ENCODE peak calls at places on chromosomes 4 and X, in nine cellular contexts. H is cardiac muscle cell; K is fibroblast of lung; B is spleen; O is Panc1; A is K562; J is CD4-positive, CD25-positive, alpha-beta regulatory T cell; Q is endodermal cell; N is stomach. L is an unnamed sample.

GRCh38 chr4:107896158-107896645 is 35.1 kb upstream of the CYP2U1 start:
- DNase-seq in N (no peak), H (peak; percentile 90), A (no peak), B (no peak), J (no peak), Q (no peak), K (peak; percentile 85), O (peak; percentile 69), L (no peak)

GRCh38 chr4:35725131-35725530 is 519.2 kb downstream of the ARAP2 start:
- DNase-seq in K (no peak), B (no peak), Q (peak; percentile 49), A (no peak), J (no peak), O (no peak), H (no peak), N (no peak), L (no peak)

GRCh38 chr4:13615162-13615561 is 12.4 kb downstream of the BOD1L1 start:
- DNase-seq in N (no peak), A (no peak), Q (no peak), J (no peak), O (no peak), B (no peak), K (no peak), H (no peak), L (no peak)

GRCh38 chr4:176286728-176287127 is 17.7 kb upstream of the ASB5 start:
- DNase-seq in N (no peak), B (no peak), Q (no peak), J (no peak), K (peak; percentile 79), A (no peak), H (no peak), O (no peak), L (no peak)

GRCh38 chr4:10184501-10184938 is 67.9 kb upstream of the WDR1 start:
- DNase-seq in A (peak; percentile 54), J (no peak), N (no peak), Q (no peak), B (no peak), K (no peak), O (no peak), H (no peak), L (no peak)

GRCh38 chr4:162836773-162837172 is 329.9 kb downstream of the NAF1 start:
- DNase-seq in H (no peak), J (no peak), N (no peak), K (no peak), B (no peak), O (no peak), A (no peak), Q (no peak), L (no peak)

GRCh38 chr4:6763330-6763851 is 19.1 kb upstream of the KIAA0232 start:
- DNase-seq in H (no peak), A (peak; percentile 72), N (no peak), B (no peak), Q (peak; percentile 44), O (no peak), J (no peak), K (no peak), L (no peak)

GRCh38 chrX:120293015-120293414 is 18.2 kb downstream of the TMEM255A start:
- DNase-seq in J (no peak), B (no peak), O (no peak), H (no peak), A (no peak), K (no peak), Q (no peak), N (no peak), L (no peak)

GRCh38 chr4:158018831-158019230 is 154.0 kb downstream of the GASK1B start:
- DNase-seq in A (no peak), J (no peak), K (no peak), O (no peak), H (no peak), Q (no peak), N (no peak), B (no peak), L (no peak)

GRCh38 chr4:176377705-176378302 is 58.0 kb downstream of the SPCS3 start:
- DNase-seq in K (peak; percentile 51), J (no peak), N (no peak), B (no peak), H (peak; percentile 44), O (no peak), A (peak; percentile 3), Q (no peak), L (no peak)

GRCh38 chr4:111018231-111018630 is 395.4 kb upstream of the PITX2 start:
- DNase-seq in B (no peak), A (no peak), J (no peak), Q (no peak), H (no peak), K (no peak), O (no peak), N (no peak), L (no peak)

GRCh38 chr4:118337954-118338353 is 14.8 kb downstream of the PRSS12 start:
- DNase-seq in N (no peak), H (no peak), B (no peak), Q (no peak), O (no peak), K (no peak), J (no peak), A (no peak), L (no peak)

DNA sequence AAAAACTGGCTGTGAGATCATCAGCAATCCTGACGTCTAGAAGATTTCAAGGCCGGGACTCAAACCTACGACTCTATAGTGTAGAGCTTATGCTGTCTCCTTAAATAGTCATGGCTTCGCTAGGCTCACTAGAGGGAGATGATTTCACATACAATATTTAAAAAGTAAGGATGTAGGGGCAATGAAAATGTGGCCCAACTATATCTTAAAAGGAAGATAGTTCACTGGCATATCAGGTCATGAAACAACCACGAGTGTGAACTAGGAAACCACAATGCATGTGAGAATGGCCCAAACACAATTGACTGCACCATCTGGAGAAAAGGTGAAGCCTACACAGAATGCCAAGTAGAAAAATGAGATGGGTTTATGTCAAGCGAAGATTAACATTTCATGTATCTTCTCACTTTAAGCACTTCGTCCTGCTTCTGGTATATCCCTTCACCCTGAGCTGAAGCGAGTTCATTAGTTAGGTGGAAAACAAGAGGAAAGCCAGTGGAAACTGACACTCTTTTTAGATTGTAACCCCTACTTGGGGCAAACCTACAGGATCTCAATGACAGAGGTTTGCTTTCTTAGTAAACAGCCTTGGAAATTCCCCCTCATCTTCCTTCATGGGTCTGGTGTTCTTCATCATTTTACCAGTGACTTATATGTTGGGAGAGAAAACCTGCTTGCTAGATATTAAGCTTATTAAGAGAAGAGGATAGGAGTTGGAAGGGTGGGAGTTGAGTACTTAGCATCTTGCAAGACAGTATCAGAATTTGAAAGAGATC is 17.4 kb downstream of the FAM9C start:
- DNase-seq in N (no peak), O (no peak), H (no peak), A (no peak), J (no peak), B (no peak), K (no peak), Q (no peak), L (no peak)
- H3K4me1 ChIP-seq in N (peaks cover 32% of the 10 kb centered on the region), O (peaks cover 7% of the 10 kb centered on the region), H (peaks cover 11% of the 10 kb centered on the region), A (no peaks in the 10 kb centered on the region), J (peaks cover 51% of the 10 kb centered on the region), B (peaks cover 66% of the 10 kb centered on the region), K (peaks cover 10% of the 10 kb centered on the region), Q (no peaks in the 10 kb centered on the region), L (peaks cover 86% of the 10 kb centered on the region)

DNA sequence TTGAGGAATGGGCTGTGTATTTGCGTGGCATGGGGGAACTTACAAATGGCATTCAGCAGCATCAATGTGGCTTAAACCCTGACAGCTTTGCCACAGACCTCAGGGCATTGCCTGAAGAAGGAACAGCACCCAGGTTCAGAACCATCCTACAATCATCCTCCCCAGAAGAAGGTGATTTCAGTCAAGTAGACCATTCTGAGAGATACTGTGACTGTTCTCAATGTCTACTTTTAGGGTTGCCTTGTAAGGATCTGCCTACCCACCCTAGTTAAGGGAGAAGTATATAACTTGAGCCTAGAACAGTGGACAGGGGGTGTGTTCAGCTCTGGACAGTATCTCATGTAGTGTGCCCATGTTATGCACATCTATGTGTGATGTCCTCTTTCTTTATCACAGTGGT is 1.6 kb upstream of the FGF5 start:
- DNase-seq in B (no peak), H (no peak), O (no peak), K (no peak), A (no peak), J (no peak), N (no peak), Q (no peak), L (no peak)
- H3K27me3 ChIP-seq in B (peaks cover 60% of the 10 kb centered on the region), H (peaks cover 76% of the 10 kb centered on the region), O (peaks cover 10% of the 10 kb centered on the region), K (no peaks in the 10 kb centered on the region), A (no peaks in the 10 kb centered on the region), J (peaks cover 51% of the 10 kb centered on the region), N (peaks cover 65% of the 10 kb centered on the region), Q (peaks cover 100% of the 10 kb centered on the region), L (peaks cover 11% of the 10 kb centered on the region)

GRCh38 chr4:74631338-74631737 is 163.0 kb downstream of the BTC start:
- DNase-seq in A (no peak), H (peak; percentile 69), B (no peak), K (peak; percentile 59), Q (no peak), N (no peak), O (no peak), J (no peak), L (no peak)

GRCh38 chr4:74631988-74632387 is 162.3 kb downstream of the BTC start:
- DNase-seq in A (no peak), B (no peak), K (no peak), N (no peak), H (no peak), J (no peak), Q (no peak), O (no peak), L (no peak)

GRCh38 chr4:74632634-74633033 is 161.7 kb downstream of the BTC start:
- DNase-seq in A (peak; percentile 74), O (peak; percentile 66), H (peak; percentile 98), J (no peak), Q (no peak), K (peak; percentile 100), B (no peak), N (peak; percentile 66), L (peak; percentile 35)

GRCh38 chr4:74628808-74629616 is 165.3 kb downstream of the BTC start:
- DNase-seq in J (no peak), Q (no peak), O (no peak), H (no peak), A (peak; percentile 27), B (no peak), K (no peak), N (no peak), L (no peak)

GRCh38 chr4:74630551-74630950 is 163.8 kb downstream of the BTC start:
- DNase-seq in O (no peak), Q (no peak), A (no peak), H (no peak), N (no peak), K (no peak), B (no peak), J (no peak), L (no peak)
- H3K4me1 ChIP-seq in O (no peaks in the 10 kb centered on the region), Q (no peaks in the 10 kb centered on the region), A (no peaks in the 10 kb centered on the region), H (no peaks in the 10 kb centered on the region), N (peaks cover 8% of the 10 kb centered on the region), K (peaks cover 6% of the 10 kb centered on the region), B (peaks cover 20% of the 10 kb centered on the region), J (no peaks in the 10 kb centered on the region), L (peaks cover 23% of the 10 kb centered on the region)

DNA sequence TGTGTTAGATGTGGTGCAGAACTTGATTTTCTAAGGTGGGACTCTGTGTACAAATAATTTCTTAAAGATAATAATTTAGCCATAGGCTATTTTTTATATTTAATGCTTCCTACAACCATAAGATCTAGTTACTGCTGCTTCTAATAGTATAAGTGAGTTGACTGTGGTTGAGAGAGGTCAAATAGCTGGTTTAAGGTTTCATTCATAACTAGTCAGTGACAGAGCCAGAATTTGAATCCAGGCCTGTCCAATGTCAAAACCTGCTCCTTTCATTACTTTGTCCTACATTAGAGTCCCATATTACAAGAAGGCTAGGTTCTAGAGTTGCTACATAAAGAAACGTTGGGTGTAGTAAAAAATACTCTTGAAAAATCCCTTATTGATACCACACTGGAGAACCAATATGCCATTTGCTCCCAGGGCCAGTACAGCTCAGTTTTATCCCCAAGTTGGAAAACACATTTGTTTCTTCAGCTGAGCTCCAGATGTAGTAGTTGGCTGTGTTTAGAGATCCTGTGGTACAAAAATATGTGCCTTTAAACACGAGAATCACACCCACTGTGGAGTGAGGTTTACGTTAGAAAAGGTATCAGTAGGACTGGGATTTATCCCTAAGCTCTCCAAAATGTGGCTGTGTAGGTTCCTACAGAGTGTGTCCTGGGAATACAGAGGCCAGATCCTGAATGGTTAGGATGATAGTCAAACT is 84.3 kb downstream of the REPS2 start:
- DNase-seq in K (peak; percentile 73), N (no peak), B (no peak), J (no peak), O (no peak), A (no peak), H (peak; percentile 42), Q (no peak), L (no peak)
- H3K27me3 ChIP-seq in K (no peaks in the 10 kb centered on the region), N (no peaks in the 10 kb centered on the region), B (no peaks in the 10 kb centered on the region), J (peaks cover 4% of the 10 kb centered on the region), O (no peaks in the 10 kb centered on the region), A (no peaks in the 10 kb centered on the region), H (no peaks in the 10 kb centered on the region), Q (no peaks in the 10 kb centered on the region), L (no peaks in the 10 kb centered on the region)